ENCODE peak calls at places on chromosome 4, in nine cellular contexts. One of them, this sample, is unnamed.

GRCh38 chr4:164440196-164440595 is 313.7 kb upstream of the SMIM31 start:
- DNase-seq in tibial nerve: no peak
- DNase-seq in A549: no peak
- DNase-seq in cardiac muscle cell: no peak
- DNase-seq in ovary: no peak
- DNase-seq in thyroid gland: no peak
- DNase-seq in H9: no peak
- DNase-seq in Panc1: no peak
- DNase-seq in heart left ventricle: no peak
- DNase-seq in this sample: no peak

GRCh38 chr4:181939199-181939945 is 303.8 kb upstream of the TENM3 start:
- DNase-seq in tibial nerve: no peak
- DNase-seq in Panc1: no peak
- DNase-seq in cardiac muscle cell: no peak
- DNase-seq in thyroid gland: no peak
- DNase-seq in A549: peak
- DNase-seq in ovary: no peak
- DNase-seq in H9: no peak
- DNase-seq in heart left ventricle: no peak
- DNase-seq in this sample: no peak

GRCh38 chr4:6369924-6370645 is 100.4 kb downstream of the WFS1 start:
- DNase-seq in ovary: no peak
- DNase-seq in H9: peak
- DNase-seq in tibial nerve: no peak
- DNase-seq in Panc1: no peak
- DNase-seq in heart left ventricle: no peak
- DNase-seq in cardiac muscle cell: no peak
- DNase-seq in thyroid gland: no peak
- DNase-seq in A549: no peak
- DNase-seq in this sample: no peak

GRCh38 chr4:1842993-1843448 is 12.9 kb downstream of the LETM1 start:
- DNase-seq in ovary: no peak
- DNase-seq in tibial nerve: peak
- DNase-seq in cardiac muscle cell: no peak
- DNase-seq in heart left ventricle: peak
- DNase-seq in Panc1: no peak
- DNase-seq in thyroid gland: peak
- DNase-seq in A549: no peak
- DNase-seq in H9: no peak
- DNase-seq in this sample: no peak

GRCh38 chr4:148151797-148152196 is 290.4 kb downstream of the NR3C2 start:
- DNase-seq in Panc1: no peak
- DNase-seq in A549: no peak
- DNase-seq in ovary: no peak
- DNase-seq in cardiac muscle cell: no peak
- DNase-seq in tibial nerve: no peak
- DNase-seq in H9: no peak
- DNase-seq in thyroid gland: no peak
- DNase-seq in heart left ventricle: no peak
- DNase-seq in this sample: no peak

GRCh38 chr4:54976682-54977081 is 148.7 kb downstream of the KDR start:
- DNase-seq in thyroid gland: no peak
- DNase-seq in Panc1: no peak
- DNase-seq in cardiac muscle cell: peak
- DNase-seq in tibial nerve: no peak
- DNase-seq in A549: no peak
- DNase-seq in H9: peak
- DNase-seq in heart left ventricle: no peak
- DNase-seq in ovary: no peak
- DNase-seq in this sample: no peak

GRCh38 chr4:185702147-185702663 is 109.8 kb downstream of the SORBS2 start:
- DNase-seq in Panc1: no peak
- DNase-seq in heart left ventricle: no peak
- DNase-seq in H9: no peak
- DNase-seq in tibial nerve: no peak
- DNase-seq in thyroid gland: no peak
- DNase-seq in ovary: no peak
- DNase-seq in cardiac muscle cell: no peak
- DNase-seq in A549: no peak
- DNase-seq in this sample: no peak

GRCh38 chr4:104811727-104812126 is 317.0 kb upstream of the CXXC4 start:
- DNase-seq in ovary: no peak
- DNase-seq in H9: no peak
- DNase-seq in A549: no peak
- DNase-seq in thyroid gland: no peak
- DNase-seq in Panc1: no peak
- DNase-seq in cardiac muscle cell: no peak
- DNase-seq in tibial nerve: no peak
- DNase-seq in heart left ventricle: no peak
- DNase-seq in this sample: no peak

GRCh38 chr4:2878346-2878745 is 34.7 kb downstream of the ADD1 start:
- DNase-seq in H9: no peak
- DNase-seq in heart left ventricle: no peak
- DNase-seq in thyroid gland: no peak
- DNase-seq in ovary: no peak
- DNase-seq in cardiac muscle cell: no peak
- DNase-seq in A549: no peak
- DNase-seq in tibial nerve: no peak
- DNase-seq in Panc1: no peak
- DNase-seq in this sample: no peak

GRCh38 chr4:83109480-83110221 is 4.9 kb downstream of the PLAC8 start:
- DNase-seq in Panc1: no peak
- DNase-seq in thyroid gland: peak
- DNase-seq in H9: peak
- DNase-seq in heart left ventricle: no peak
- DNase-seq in A549: peak
- DNase-seq in tibial nerve: no peak
- DNase-seq in cardiac muscle cell: peak
- DNase-seq in ovary: peak
- DNase-seq in this sample: peak
- H3K27ac ChIP-seq in Panc1: peak
- H3K27ac ChIP-seq in thyroid gland: no peak
- H3K27ac ChIP-seq in H9: no peak
- H3K27ac ChIP-seq in heart left ventricle: peak
- H3K27ac ChIP-seq in A549: peak
- H3K27ac ChIP-seq in tibial nerve: peak
- H3K27ac ChIP-seq in cardiac muscle cell: no peak
- H3K27ac ChIP-seq in ovary: no peak
- H3K27ac ChIP-seq in this sample: peak

GRCh38 chr4:189806506-189806905 is 134.2 kb upstream of the FRG1 start:
- DNase-seq in Panc1: no peak
- DNase-seq in tibial nerve: no peak
- DNase-seq in thyroid gland: no peak
- DNase-seq in ovary: no peak
- DNase-seq in H9: no peak
- DNase-seq in heart left ventricle: no peak
- DNase-seq in cardiac muscle cell: no peak
- DNase-seq in A549: no peak
- DNase-seq in this sample: no peak
- TF ChIP-seq CTCF in Panc1: no peak
- TF ChIP-seq CTCF in tibial nerve: no peak
- TF ChIP-seq CTCF in thyroid gland: no peak
- TF ChIP-seq CTCF in ovary: no peak
- TF ChIP-seq CTCF in H9: no peak
- TF ChIP-seq CTCF in heart left ventricle: no peak
- TF ChIP-seq CTCF in cardiac muscle cell: no peak
- TF ChIP-seq CTCF in A549: no peak
- TF ChIP-seq CTCF in this sample: no peak

GRCh38 chr4:152515678-152516077 is 20.2 kb downstream of the FBXW7 start:
- DNase-seq in H9: no peak
- DNase-seq in heart left ventricle: no peak
- DNase-seq in Panc1: no peak
- DNase-seq in tibial nerve: no peak
- DNase-seq in ovary: no peak
- DNase-seq in thyroid gland: no peak
- DNase-seq in A549: no peak
- DNase-seq in cardiac muscle cell: no peak
- DNase-seq in this sample: no peak
- H3K27ac ChIP-seq in H9: no peak
- H3K27ac ChIP-seq in heart left ventricle: no peak
- H3K27ac ChIP-seq in Panc1: no peak
- H3K27ac ChIP-seq in tibial nerve: no peak
- H3K27ac ChIP-seq in ovary: no peak
- H3K27ac ChIP-seq in thyroid gland: no peak
- H3K27ac ChIP-seq in A549: no peak
- H3K27ac ChIP-seq in cardiac muscle cell: no peak
- H3K27ac ChIP-seq in this sample: no peak

DNA sequence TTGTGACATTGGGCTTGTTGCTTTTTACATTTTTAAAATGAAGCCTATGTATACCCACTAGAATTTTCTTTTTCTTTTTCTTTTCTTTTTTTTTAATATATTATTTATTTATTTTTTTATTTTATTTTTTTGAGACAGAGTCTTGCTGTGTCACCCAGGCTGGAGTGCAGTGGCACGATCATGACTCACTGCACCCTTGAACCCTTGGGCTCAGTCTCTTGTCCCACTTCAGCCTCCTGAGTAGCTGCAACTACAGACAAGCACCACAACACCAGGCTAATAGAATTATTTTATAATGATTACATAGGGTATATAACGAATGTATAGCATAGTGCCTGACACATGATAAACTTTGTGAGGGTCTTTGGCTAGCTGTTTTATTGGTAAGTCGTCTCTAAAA is 64.9 kb downstream of the RBPJ start:
- DNase-seq in thyroid gland: no peak
- DNase-seq in tibial nerve: no peak
- DNase-seq in ovary: no peak
- DNase-seq in H9: no peak
- DNase-seq in A549: no peak
- DNase-seq in heart left ventricle: no peak
- DNase-seq in Panc1: no peak
- DNase-seq in cardiac muscle cell: no peak
- DNase-seq in this sample: no peak
- TF ChIP-seq CTCF in thyroid gland: no peak
- TF ChIP-seq CTCF in tibial nerve: no peak
- TF ChIP-seq CTCF in ovary: no peak
- TF ChIP-seq CTCF in H9: no peak
- TF ChIP-seq CTCF in A549: no peak
- TF ChIP-seq CTCF in heart left ventricle: no peak
- TF ChIP-seq CTCF in Panc1: no peak
- TF ChIP-seq CTCF in cardiac muscle cell: no peak
- TF ChIP-seq CTCF in this sample: no peak

GRCh38 chr4:76740866-76741662 is 156.9 kb downstream of the SOWAHB start:
- DNase-seq in heart left ventricle: no peak
- DNase-seq in cardiac muscle cell: no peak
- DNase-seq in tibial nerve: no peak
- DNase-seq in ovary: no peak
- DNase-seq in thyroid gland: no peak
- DNase-seq in Panc1: no peak
- DNase-seq in A549: no peak
- DNase-seq in H9: peak
- DNase-seq in this sample: no peak
- H3K27ac ChIP-seq in heart left ventricle: no peak
- H3K27ac ChIP-seq in cardiac muscle cell: no peak
- H3K27ac ChIP-seq in tibial nerve: no peak
- H3K27ac ChIP-seq in ovary: no peak
- H3K27ac ChIP-seq in thyroid gland: no peak
- H3K27ac ChIP-seq in Panc1: no peak
- H3K27ac ChIP-seq in A549: no peak
- H3K27ac ChIP-seq in H9: no peak
- H3K27ac ChIP-seq in this sample: no peak

DNA sequence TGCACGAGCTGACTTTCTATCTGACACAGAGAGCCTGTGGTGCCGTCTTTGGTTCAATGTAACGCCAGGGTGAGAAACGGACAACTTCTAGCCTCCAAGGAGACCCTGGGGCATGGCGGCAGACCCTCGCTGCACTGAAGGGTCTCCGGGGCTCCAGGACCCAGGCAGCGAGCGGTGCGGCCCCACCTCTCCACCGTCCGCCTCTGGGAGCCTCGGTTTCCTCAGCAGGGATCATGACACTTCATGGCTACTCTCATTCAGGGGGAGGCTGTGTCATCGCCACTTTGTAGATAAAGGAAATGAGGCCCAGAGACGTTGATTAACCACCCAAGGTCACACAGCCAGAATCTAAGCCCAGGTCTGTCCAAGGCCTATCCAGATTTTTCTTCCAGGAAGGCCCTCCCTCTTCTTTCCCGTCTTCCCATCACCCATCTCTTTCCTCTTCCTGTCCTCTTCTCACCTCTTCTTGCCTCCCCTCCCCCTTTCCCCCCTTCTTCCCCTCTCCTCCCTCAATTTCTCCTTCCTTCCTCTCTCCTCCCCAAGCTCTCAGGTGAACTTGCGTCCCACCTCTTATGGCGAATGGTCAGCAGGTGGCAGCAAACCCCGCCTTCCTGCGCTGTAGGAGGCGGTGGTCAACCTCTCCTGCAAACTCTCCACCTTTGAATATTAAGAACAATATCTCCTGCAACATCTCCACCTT is 69.3 kb upstream of the HMX1 start:
- DNase-seq in heart left ventricle: no peak
- DNase-seq in ovary: no peak
- DNase-seq in H9: no peak
- DNase-seq in A549: peak
- DNase-seq in thyroid gland: peak
- DNase-seq in Panc1: no peak
- DNase-seq in cardiac muscle cell: peak
- DNase-seq in tibial nerve: no peak
- DNase-seq in this sample: no peak
- TF ChIP-seq CTCF in heart left ventricle: peak
- TF ChIP-seq CTCF in ovary: no peak
- TF ChIP-seq CTCF in H9: peak
- TF ChIP-seq CTCF in A549: peak
- TF ChIP-seq CTCF in thyroid gland: peak
- TF ChIP-seq CTCF in Panc1: peak
- TF ChIP-seq CTCF in cardiac muscle cell: no peak
- TF ChIP-seq CTCF in tibial nerve: no peak
- TF ChIP-seq CTCF in this sample: no peak